ENCODE peak calls at places on chromosomes 3 and 15, in eight cellular contexts. W, U, P, Z, C, I, O and E are unnamed samples.

GRCh38 chr3:28215407-28215806 is 26.0 kb upstream of the CMC1 start:
- DNase-seq in C (no peak), O (no peak), W (no peak), I (no peak), P (no peak), U (no peak), Z (no peak), E (no peak)

GRCh38 chr3:150372320-150373118 is 35.6 kb upstream of the TSC22D2 start:
- DNase-seq in I (no peak), Z (peak), W (no peak), U (peak), P (no peak), O (no peak), C (no peak), E (no peak)

GRCh38 chr3:99409961-99410360 is 228.4 kb upstream of the COL8A1 start:
- DNase-seq in P (no peak), U (no peak), I (no peak), W (no peak), C (no peak), O (no peak), Z (no peak), E (no peak)

GRCh38 chr3:183845608-183846288 is 20.4 kb upstream of the MAP6D1 start:
- DNase-seq in O (no peak), P (no peak), C (no peak), U (peak), W (no peak), I (no peak), Z (no peak), E (no peak)

GRCh38 chr3:72161870-72162617 is 377.1 kb upstream of the PROK2 start:
- DNase-seq in Z (no peak), I (no peak), P (no peak), O (no peak), U (peak), W (no peak), C (no peak), E (no peak)

GRCh38 chr15:99430881-99431401 is 134.8 kb upstream of the MEF2A start:
- DNase-seq in P (no peak), Z (no peak), C (no peak), O (no peak), W (no peak), I (no peak), U (no peak), E (no peak)

GRCh38 chr3:8595252-8595934 is 49.2 kb downstream of the SSUH2 start:
- DNase-seq in U (no peak), Z (no peak), P (no peak), I (no peak), C (no peak), O (no peak), W (no peak), E (no peak)

GRCh38 chr15:39130556-39131379 is 450.1 kb upstream of the THBS1 start:
- DNase-seq in Z (no peak), C (no peak), O (no peak), W (no peak), P (no peak), U (no peak), I (no peak), E (no peak)

GRCh38 chr15:58292761-58293175 is 139.0 kb upstream of the LIPC start:
- DNase-seq in C (no peak), P (no peak), I (no peak), Z (no peak), O (no peak), W (no peak), U (no peak), E (no peak)